ENCODE peak calls at places on chromosomes 16 and 17, in ten cellular contexts. J, B, Q, E, D, U, G, L, I and S are unnamed samples.

GRCh38 chr17:10117085-10117484 is 81.3 kb downstream of the GAS7 start:
- DNase-seq in J (no peak), B (no peak), Q (no peak), E (no peak), D (no peak), U (no peak), G (no peak), L (no peak), I (no peak), S (no peak)

GRCh38 chr16:27665881-27666280 is 115.9 kb downstream of the KATNIP start:
- DNase-seq in J (peak; percentile 37), B (no peak), Q (no peak), E (no peak), D (no peak), U (no peak), G (no peak), L (no peak), I (no peak), S (no peak)

GRCh38 chr17:49729074-49729473 is 21.3 kb upstream of the SLC35B1 start:
- DNase-seq in J (no peak), B (no peak), Q (no peak), E (no peak), D (no peak), U (no peak), G (no peak), L (no peak), I (no peak), S (no peak)

GRCh38 chr16:66905633-66906539 is 12.8 kb downstream of the CDH16 start:
- DNase-seq in J (no peak), B (peak; percentile 83), Q (peak; percentile 86), E (peak; percentile 86), D (peak; percentile 82), U (peak; percentile 75), G (peak; percentile 37), L (peak; percentile 69), I (peak; percentile 68), S (peak; percentile 87)

GRCh38 chr17:68961204-68961893 is 6.2 kb upstream of the ABCA8 start:
- DNase-seq in J (no peak), B (no peak), Q (no peak), E (no peak), D (no peak), U (no peak), G (no peak), L (no peak), I (no peak), S (no peak)

GRCh38 chr16:67156146-67156844 is 3.4 kb downstream of the TRADD start:
- DNase-seq in J (no peak), B (no peak), Q (no peak), E (no peak), D (peak; percentile 60), U (peak; percentile 46), G (no peak), L (no peak), I (peak; percentile 32), S (no peak)

GRCh38 chr17:8326591-8327583 is 12.8 kb upstream of the ODF4 start:
- DNase-seq in J (no peak), B (peak; percentile 54), Q (no peak), E (peak; percentile 37), D (no peak), U (peak; percentile 85), G (peak; percentile 27), L (no peak), I (no peak), S (peak; percentile 36)

GRCh38 chr16:78894872-78895271 is 705.7 kb downstream of the MAF start:
- DNase-seq in J (no peak), B (no peak), Q (no peak), E (peak; percentile 39), D (no peak), U (no peak), G (no peak), L (no peak), I (no peak), S (no peak)

GRCh38 chr16:72969812-72970211 is 78.1 kb downstream of the ZFHX3 start:
- DNase-seq in J (no peak), B (no peak), Q (no peak), E (no peak), D (no peak), U (no peak), G (no peak), L (no peak), I (no peak), S (no peak)

GRCh38 chr16:2675714-2676113 is 6.6 kb upstream of the KCTD5 start:
- DNase-seq in J (peak; percentile 56), B (no peak), Q (no peak), E (no peak), D (no peak), U (peak; percentile 25), G (no peak), L (peak; percentile 67), I (no peak), S (no peak)

GRCh38 chr17:82517230-82517865 is 2.2 kb upstream of the FOXK2 start:
- DNase-seq in J (no peak), B (no peak), Q (no peak), E (peak; percentile 49), D (no peak), U (no peak), G (no peak), L (no peak), I (no peak), S (no peak)

GRCh38 chr17:36593651-36594316 is 2.1 kb downstream of the DHRS11 start:
- DNase-seq in J (no peak), B (no peak), Q (peak; percentile 30), E (no peak), D (peak; percentile 63), U (no peak), G (no peak), L (no peak), I (no peak), S (no peak)

GRCh38 chr17:56593741-56594527 is 435 bp downstream of the NOG start:
- DNase-seq in J (peak; percentile 71), B (peak; percentile 48), Q (peak; percentile 16), E (peak; percentile 56), D (peak; percentile 66), U (peak; percentile 91), G (no peak), L (peak; percentile 76), I (peak; percentile 24), S (peak; percentile 63)

GRCh38 chr17:67390646-67391480 is 13.8 kb downstream of the PITPNC1 start:
- DNase-seq in J (peak; percentile 99), B (peak; percentile 34), Q (peak; percentile 41), E (peak; percentile 76), D (no peak), U (no peak), G (no peak), L (peak; percentile 80), I (no peak), S (no peak)

GRCh38 chr16:2016407-2016922 is 3.1 kb upstream of the NPW start:
- DNase-seq in J (no peak), B (no peak), Q (no peak), E (no peak), D (no peak), U (no peak), G (no peak), L (peak; percentile 64), I (no peak), S (no peak)

GRCh38 chr16:89491974-89492687 is 1.8 kb upstream of the ANKRD11 start:
- DNase-seq in J (no peak), B (no peak), Q (no peak), E (no peak), D (no peak), U (no peak), G (no peak), L (peak; percentile 95), I (no peak), S (no peak)
- H3K27ac ChIP-seq in J (peak overlapping the region; percentile 2), B (no peak overlapping the region), Q (no peak overlapping the region), E (no peak overlapping the region), D (no peak overlapping the region), U (no peak overlapping the region), G (peak overlapping the region; percentile 90), L (peak overlapping the region; percentile 84), I (no peak overlapping the region), S (no peak overlapping the region)

DNA sequence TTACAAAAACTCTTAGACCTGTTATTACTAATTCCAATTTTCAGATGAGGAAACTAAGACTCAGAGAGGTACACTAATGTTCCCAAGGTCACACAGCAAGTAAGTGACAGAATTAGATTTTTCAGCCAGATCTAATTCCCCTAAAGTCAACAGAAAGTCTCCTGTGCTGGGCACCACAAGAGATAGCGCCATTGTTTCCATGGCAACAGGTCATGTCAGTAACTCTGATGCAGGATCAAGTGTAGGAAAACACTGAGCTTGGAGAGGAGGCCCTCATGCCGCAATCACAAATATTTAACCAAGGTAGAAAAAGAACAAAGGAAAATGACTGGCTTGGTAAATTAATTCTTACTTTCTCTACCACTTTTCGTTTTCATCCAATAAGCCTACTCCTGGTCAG is 166.0 kb upstream of the CDH13 start:
- DNase-seq in J (no peak), B (no peak), Q (no peak), E (no peak), D (no peak), U (no peak), G (no peak), L (no peak), I (no peak), S (no peak)
- H3K9me3 ChIP-seq in J (no peaks in the 10 kb centered on the region), B (no peaks in the 10 kb centered on the region), Q (no peaks in the 10 kb centered on the region), E (no peaks in the 10 kb centered on the region), D (no peaks in the 10 kb centered on the region), U (no peaks in the 10 kb centered on the region), G (no peaks in the 10 kb centered on the region), L (no peaks in the 10 kb centered on the region), I (no peaks in the 10 kb centered on the region), S (no peaks in the 10 kb centered on the region)

DNA sequence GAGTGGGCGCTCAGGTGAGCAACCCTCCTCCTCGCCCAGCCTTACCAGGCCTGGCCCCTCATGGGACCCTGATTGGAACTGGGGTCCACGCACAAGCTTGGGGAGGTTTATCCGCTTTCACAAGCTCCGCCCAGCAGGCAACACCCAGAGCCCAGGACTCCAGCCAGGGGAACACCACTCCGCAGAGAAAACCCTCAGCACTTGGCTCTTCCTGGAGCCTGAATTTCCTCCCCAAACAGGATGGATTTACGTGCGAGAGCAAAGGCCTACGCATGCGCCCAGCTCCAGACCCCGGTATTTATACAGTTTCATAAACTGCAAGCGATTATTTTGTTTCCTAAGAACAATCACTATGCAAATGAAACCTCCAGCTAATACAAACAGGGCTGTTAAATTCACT is 22.9 kb downstream of the ZNF423 start:
- DNase-seq in J (no peak), B (peak; percentile 79), Q (peak; percentile 44), E (no peak), D (no peak), U (no peak), G (no peak), L (no peak), I (peak; percentile 81), S (peak; percentile 78)
- H3K27ac ChIP-seq in J (no peak overlapping the region), B (peak overlapping the region; percentile 83), Q (peak overlapping the region; percentile 59), E (peak overlapping the region; percentile 3), D (peak overlapping the region; percentile 76), U (peak overlapping the region; percentile 51), G (no peak overlapping the region), L (no peak overlapping the region), I (no peak overlapping the region), S (peak overlapping the region; percentile 86)

DNA sequence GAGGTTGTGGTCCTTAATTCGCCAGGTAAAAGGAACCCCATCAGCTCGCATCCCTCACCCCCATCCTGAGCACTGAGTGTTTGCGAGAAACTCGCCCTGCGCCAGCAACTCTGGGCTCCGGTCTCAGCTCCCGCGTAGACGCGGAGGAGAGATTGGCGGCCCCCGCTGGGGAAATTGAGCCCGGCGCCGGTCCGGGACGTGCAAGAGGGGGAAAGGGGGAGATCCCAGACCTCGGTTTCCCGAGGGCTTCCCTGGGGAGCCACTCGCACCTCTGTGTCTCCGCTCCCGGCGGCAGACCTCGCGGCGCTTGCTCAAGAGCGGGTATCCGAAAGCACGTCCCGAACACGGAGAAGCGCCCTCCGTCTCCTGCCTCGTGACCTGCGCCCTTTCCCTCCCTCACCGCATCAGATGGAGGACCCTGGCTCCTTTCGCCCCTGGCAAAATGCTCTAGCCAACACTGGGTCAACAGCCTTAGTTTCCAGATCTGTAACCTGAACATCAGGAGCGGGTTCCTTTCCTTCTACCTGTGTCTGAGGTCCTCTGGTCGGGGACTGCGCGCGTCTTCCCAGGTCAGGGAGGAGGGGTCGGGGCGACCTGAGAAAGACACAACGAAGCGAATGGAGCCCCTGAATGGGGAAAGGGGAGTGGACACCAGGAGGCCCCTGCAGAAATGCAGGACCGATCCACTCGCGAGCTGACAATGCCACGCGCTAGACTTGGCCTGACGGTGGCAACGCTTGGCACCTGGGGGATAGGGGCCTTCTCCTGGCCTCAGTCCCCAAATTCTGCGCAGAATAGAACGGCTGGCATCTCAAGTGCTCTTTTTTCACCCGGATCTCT is 2.9 kb upstream of the SOX9 start:
- DNase-seq in J (no peak), B (no peak), Q (peak; percentile 29), E (no peak), D (no peak), U (peak; percentile 88), G (no peak), L (no peak), I (no peak), S (peak; percentile 44)
- H3K9me3 ChIP-seq in J (no peaks in the 10 kb centered on the region), B (no peaks in the 10 kb centered on the region), Q (no peaks in the 10 kb centered on the region), E (no peaks in the 10 kb centered on the region), D (no peaks in the 10 kb centered on the region), U (no peaks in the 10 kb centered on the region), G (no peaks in the 10 kb centered on the region), L (no peaks in the 10 kb centered on the region), I (no peaks in the 10 kb centered on the region), S (no peaks in the 10 kb centered on the region)